ENCODE peak calls at places on chromosomes 16 and 17, in seven cellular contexts. E is A549, J is GM12878, K is HCT116, Z is H1, O is IMR-90, R is K562. L is an unnamed sample.

GRCh38 chr16:8572063-8572918 is 18.0 kb downstream of the TMEM114 start:
- DNase-seq in E (no peak), J (no peak), K (no peak), Z (no peak), O (no peak), R (no peak), L (no peak)

GRCh38 chr17:4769628-4770027 is 2.1 kb upstream of the TM4SF5 start:
- DNase-seq in E (no peak), J (no peak), K (no peak), Z (no peak), O (no peak), R (no peak), L (peak)

GRCh38 chr17:19986941-19987714 is 9.5 kb upstream of the AKAP10 start:
- DNase-seq in E (no peak), J (no peak), K (no peak), Z (no peak), O (no peak), R (peak), L (no peak)

GRCh38 chr17:19766421-19767270 is 18.5 kb upstream of the ALDH3A1 start:
- DNase-seq in E (peak), J (no peak), K (peak), Z (peak), O (peak), R (peak), L (peak)

GRCh38 chr17:35930211-35931065 is at the start of gene RDM1:
- DNase-seq in E (peak), J (peak), K (peak), Z (peak), O (peak), R (peak), L (no peak)

GRCh38 chr16:58299757-58300349 is 5.0 kb upstream of the PRSS54 start:
- DNase-seq in E (no peak), J (no peak), K (peak), Z (peak), O (peak), R (peak), L (peak)

GRCh38 chr17:78185981-78186688 is 717 bp downstream of the TK1 start:
- DNase-seq in E (peak), J (no peak), K (no peak), Z (no peak), O (no peak), R (peak), L (no peak)

GRCh38 chr17:82802141-82802540 is 37.7 kb downstream of the ZNF750 start:
- DNase-seq in E (no peak), J (no peak), K (no peak), Z (no peak), O (peak), R (no peak), L (no peak)

GRCh38 chr16:11572301-11572995 is 14.3 kb downstream of the LITAF start:
- DNase-seq in E (no peak), J (no peak), K (no peak), Z (no peak), O (no peak), R (no peak), L (no peak)

GRCh38 chr17:28467456-28468025 is 5.9 kb upstream of the SLC13A2 start:
- DNase-seq in E (no peak), J (no peak), K (no peak), Z (no peak), O (peak), R (no peak), L (no peak)

GRCh38 chr17:28645576-28645939 is 600 bp upstream of the BLTP2 start:
- DNase-seq in E (no peak), J (no peak), K (no peak), Z (no peak), O (no peak), R (no peak), L (no peak)

GRCh38 chr17:76004750-76005262 is 4.2 kb downstream of the CDK3 start:
- DNase-seq in E (no peak), J (no peak), K (no peak), Z (no peak), O (peak), R (no peak), L (no peak)

DNA sequence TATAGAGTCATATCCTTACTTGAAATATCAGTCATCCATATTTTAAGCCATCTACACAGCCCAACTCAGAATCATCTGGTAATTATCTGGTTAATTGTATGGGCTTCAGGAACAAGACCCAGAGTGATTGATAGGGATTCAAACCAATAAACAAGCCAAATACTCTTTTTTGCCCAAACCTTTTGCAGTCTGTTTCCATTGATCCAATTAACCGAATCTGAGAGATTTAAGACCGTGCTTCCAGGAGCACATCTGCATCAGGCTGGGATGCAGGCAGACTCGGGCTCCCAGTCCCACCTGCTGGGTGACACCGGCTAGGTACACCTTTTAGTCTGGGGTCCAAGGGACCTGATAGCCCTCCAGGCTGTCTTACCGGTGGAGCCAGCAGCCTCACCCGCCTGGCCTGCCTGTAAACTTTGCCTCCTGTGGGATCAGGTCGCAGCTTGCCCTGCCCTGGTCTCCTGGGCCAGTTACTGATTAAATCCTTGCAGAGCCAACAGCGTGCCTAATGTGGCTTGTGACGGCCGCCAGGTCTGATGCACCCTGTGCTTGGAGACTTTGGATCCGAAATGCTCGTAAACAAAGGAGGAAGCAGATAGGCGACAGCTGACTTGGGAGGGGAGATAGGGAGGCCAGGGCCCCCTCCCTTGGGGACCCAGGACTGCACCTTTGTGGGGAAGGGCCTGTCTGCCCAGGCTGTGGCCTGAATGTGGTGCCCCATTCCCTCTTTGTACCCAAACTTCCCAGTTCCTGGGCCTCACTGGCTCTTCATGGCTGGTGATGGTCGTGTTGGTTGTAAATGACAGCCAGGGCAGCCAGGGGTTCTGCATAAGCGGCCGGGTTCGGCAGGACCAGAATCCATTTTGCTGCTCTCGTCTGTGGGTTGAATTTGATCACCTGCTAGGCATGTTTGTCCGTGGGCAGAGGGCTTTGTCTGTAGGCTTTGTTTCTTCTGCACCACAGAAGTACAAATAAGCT is 3.8 kb downstream of the CMIP start:
- DNase-seq in E (no peak), J (no peak), K (no peak), Z (no peak), O (no peak), R (peak), L (peak)
- TF ChIP-seq CEBPB in E (no peak), J (no peak), K (no peak), Z (no peak), O (no peak), R (no peak), L (no peak)

DNA sequence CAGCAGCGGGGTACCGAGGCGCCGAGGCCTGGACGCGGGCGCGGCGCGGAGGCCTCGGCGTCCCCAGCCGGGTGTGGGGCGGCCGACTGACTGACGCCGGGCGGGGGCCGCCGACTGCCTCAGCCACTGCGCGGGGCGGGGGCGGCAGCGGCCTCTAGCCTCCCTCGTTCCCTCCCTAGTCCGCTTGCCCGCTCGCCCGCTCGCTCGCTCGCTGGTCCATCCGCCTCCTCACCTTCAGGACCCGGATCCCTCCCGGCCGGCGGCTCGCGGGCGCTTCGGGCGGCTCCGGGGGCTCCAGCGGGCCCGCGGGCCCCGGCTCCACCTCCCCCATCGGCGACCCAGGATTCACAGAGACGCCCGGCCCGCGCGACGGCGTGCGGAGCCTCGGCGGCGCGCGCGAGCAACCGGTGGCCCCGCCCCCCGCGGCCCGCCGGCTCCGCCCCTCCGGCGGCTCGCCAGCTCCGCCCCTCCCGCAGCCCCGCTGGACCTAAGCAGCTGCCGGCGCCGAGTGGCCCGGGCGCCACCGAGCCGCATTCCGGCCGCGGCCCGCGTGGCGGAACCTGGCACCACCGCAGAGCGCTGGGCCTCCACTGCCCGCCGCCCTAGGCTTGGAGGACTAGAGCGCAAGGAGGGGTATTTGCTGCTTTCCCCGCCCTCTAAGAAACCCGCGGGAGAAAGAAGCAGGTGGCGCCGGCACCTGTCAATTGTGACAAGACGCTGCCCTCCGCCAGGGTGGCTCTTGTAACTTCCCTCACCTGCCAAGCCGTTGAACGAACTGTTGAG is 773 bp downstream of the PHLPP2 start:
- DNase-seq in E (peak), J (no peak), K (peak), Z (peak), O (peak), R (peak), L (peak)
- TF ChIP-seq CTCF in E (no peak), J (no peak), K (peak), Z (no peak), O (no peak), R (peak), L (peak)

DNA sequence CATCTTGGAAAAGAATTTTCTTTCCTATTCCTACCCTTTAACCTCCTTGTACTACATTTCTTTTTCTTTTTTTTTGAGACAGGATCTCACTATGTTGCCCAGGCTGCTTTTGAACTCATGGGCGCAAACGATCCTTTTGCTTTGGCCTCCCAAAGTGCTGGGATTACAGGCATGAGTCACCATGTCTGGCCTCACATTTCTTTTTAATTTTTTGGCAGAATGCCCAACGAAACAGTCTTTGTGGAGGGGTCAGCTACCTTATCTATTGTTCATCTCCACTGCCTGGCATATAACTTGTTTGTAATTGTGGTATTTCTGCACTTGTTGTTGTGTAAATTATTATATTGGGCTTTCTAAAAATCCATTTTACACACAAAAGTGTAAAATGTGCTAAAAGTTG is 27.3 kb downstream of the MAP2K4 start:
- DNase-seq in E (no peak), J (no peak), K (no peak), Z (no peak), O (no peak), R (peak), L (no peak)
- TF ChIP-seq CEBPB in E (no peak), J (no peak), K (peak), Z (no peak), O (no peak), R (no peak), L (no peak)

GRCh38 chr17:38578641-38579480 is 26.9 kb downstream of the SRCIN1 start:
- DNase-seq in E (no peak), J (no peak), K (no peak), Z (no peak), O (no peak), R (no peak), L (no peak)

GRCh38 chr17:38577645-38578173 is 28.0 kb downstream of the SRCIN1 start:
- DNase-seq in E (no peak), J (no peak), K (no peak), Z (no peak), O (no peak), R (no peak), L (no peak)

GRCh38 chr17:38578229-38578628 is 27.5 kb downstream of the SRCIN1 start:
- DNase-seq in E (no peak), J (no peak), K (no peak), Z (no peak), O (no peak), R (no peak), L (no peak)

GRCh38 chr17:38582069-38582468 is 23.7 kb downstream of the SRCIN1 start:
- DNase-seq in E (no peak), J (no peak), K (no peak), Z (no peak), O (no peak), R (no peak), L (no peak)

GRCh38 chr17:38579934-38580333 is 25.8 kb downstream of the SRCIN1 start:
- DNase-seq in E (peak), J (no peak), K (no peak), Z (no peak), O (peak), R (peak), L (peak)
- TF ChIP-seq CTCF in E (peak), J (peak), K (peak), Z (peak), O (peak), R (peak), L (peak)

GRCh38 chr17:40243756-40244155 is 24.7 kb downstream of the WIPF2 start:
- DNase-seq in E (no peak), J (no peak), K (no peak), Z (no peak), O (no peak), R (no peak), L (no peak)

GRCh38 chr17:40241435-40241834 is 22.3 kb downstream of the WIPF2 start:
- DNase-seq in E (no peak), J (no peak), K (no peak), Z (no peak), O (no peak), R (no peak), L (no peak)

GRCh38 chr17:40242774-40243173 is 23.7 kb downstream of the WIPF2 start:
- DNase-seq in E (no peak), J (no peak), K (no peak), Z (no peak), O (no peak), R (no peak), L (no peak)

GRCh38 chr17:40247926-40248495 is 28.9 kb downstream of the WIPF2 start:
- DNase-seq in E (no peak), J (no peak), K (no peak), Z (no peak), O (no peak), R (no peak), L (no peak)

DNA sequence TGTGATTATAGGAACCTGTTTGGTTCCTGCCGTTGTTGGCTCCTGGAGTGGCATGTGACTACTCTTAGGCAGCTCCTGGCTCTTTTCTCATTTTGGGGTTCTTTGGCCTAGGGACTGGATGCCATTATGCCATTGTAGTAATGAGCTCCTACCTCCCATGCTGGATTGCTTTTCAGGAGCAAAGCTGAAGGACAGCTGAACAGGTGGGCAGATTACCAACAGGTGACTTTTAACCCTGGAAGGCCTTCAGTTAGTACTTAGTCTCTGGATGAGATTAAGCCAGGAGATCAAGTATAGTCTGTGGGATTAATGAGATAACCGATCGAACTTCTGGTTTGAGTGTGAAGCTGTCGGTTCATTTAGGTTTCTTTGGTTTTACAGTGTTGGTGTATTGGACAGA is 25.2 kb downstream of the WIPF2 start:
- DNase-seq in E (no peak), J (no peak), K (no peak), Z (no peak), O (no peak), R (no peak), L (no peak)
- TF ChIP-seq CEBPB in E (no peak), J (no peak), K (no peak), Z (no peak), O (no peak), R (no peak), L (no peak)

L was measured in HepG2.